ENCODE peak calls at places on chromosomes 5 and 9, in seven cellular contexts. Y is T-helper 1 cell; M is effector CD4-positive, alpha-beta T cell; X is HL-60; J is spleen; N is endodermal cell; Q is HCEC 1CT. F is an unnamed sample.

GRCh38 chr5:179763215-179763945 is 30.4 kb upstream of the LTC4S start:
- DNase-seq in X (peak), J (peak), M (peak), Q (peak), N (peak), Y (peak), F (peak)

GRCh38 chr9:117458066-117458465 is 43.2 kb upstream of the ASTN2 start:
- DNase-seq in Q (no peak), X (no peak), Y (no peak), N (no peak), J (no peak), M (no peak), F (no peak)

GRCh38 chr9:72006481-72006880 is 53.9 kb downstream of the C9orf57 start:
- DNase-seq in N (no peak), Q (peak), M (no peak), J (no peak), Y (no peak), X (no peak), F (no peak)

GRCh38 chr9:16321461-16322119 is 548.9 kb downstream of the BNC2 start:
- DNase-seq in Y (no peak), J (no peak), Q (peak), M (no peak), X (no peak), N (no peak), F (no peak)

GRCh38 chr5:67032921-67033664 is 163.5 kb downstream of the CD180 start:
- DNase-seq in J (no peak), X (no peak), Y (no peak), N (no peak), Q (peak), M (no peak), F (no peak)

GRCh38 chr5:16995372-16995771 is 59.3 kb upstream of the MYO10 start:
- DNase-seq in M (no peak), N (no peak), X (no peak), J (no peak), Q (no peak), Y (no peak), F (no peak)

GRCh38 chr5:137344723-137345322 is 154.3 kb downstream of the SPOCK1 start:
- DNase-seq in X (peak), Y (no peak), M (no peak), Q (peak), J (no peak), N (peak), F (no peak)

GRCh38 chr5:135160036-135160675 is 126.1 kb upstream of the PITX1 start:
- DNase-seq in J (no peak), Q (no peak), X (no peak), Y (no peak), N (no peak), M (no peak), F (no peak)

GRCh38 chr9:19757745-19758144 is 31.1 kb downstream of the SLC24A2 start:
- DNase-seq in Q (no peak), X (no peak), N (no peak), M (no peak), Y (no peak), J (no peak), F (no peak)

GRCh38 chr5:58933891-58934628 is 351.2 kb downstream of the RAB3C start:
- DNase-seq in N (no peak), X (no peak), M (peak), Y (peak), Q (no peak), J (no peak), F (no peak)

GRCh38 chr5:18394154-18394804 is 760.0 kb downstream of the TAF11L14 start:
- DNase-seq in Y (no peak), M (no peak), N (peak), X (peak), Q (peak), J (peak), F (peak)

GRCh38 chr5:69217154-69217731 is 17.4 kb upstream of the CDK7 start:
- DNase-seq in J (no peak), Y (peak), N (no peak), M (no peak), Q (no peak), X (no peak), F (no peak)

GRCh38 chr9:108768739-108769138 is 87.0 kb downstream of the ACTL7B start:
- DNase-seq in M (no peak), N (no peak), Q (no peak), J (no peak), X (no peak), Y (no peak), F (no peak)

GRCh38 chr9:69532359-69532758 is 139.8 kb downstream of the APBA1 start:
- DNase-seq in Y (no peak), N (no peak), M (no peak), X (no peak), J (no peak), Q (no peak), F (no peak)

GRCh38 chr9:117414906-117415583 is at the start of gene ASTN2:
- DNase-seq in J (no peak), X (no peak), Y (no peak), M (no peak), Q (no peak), N (peak), F (no peak)

GRCh38 chr9:26779072-26779471 is 113.5 kb downstream of the CAAP1 start:
- DNase-seq in J (no peak), M (no peak), N (no peak), Y (no peak), X (no peak), Q (no peak), F (no peak)

GRCh38 chr5:55771175-55771655 is 33.4 kb downstream of the DDX4 start:
- DNase-seq in J (no peak), M (no peak), N (no peak), Q (no peak), X (no peak), Y (no peak), F (no peak)

GRCh38 chr5:166004006-166004405 is 2287.4 kb upstream of the WWC1 start:
- DNase-seq in Q (no peak), X (no peak), Y (no peak), M (no peak), J (no peak), N (no peak), F (no peak)

GRCh38 chr5:21424907-21425306 is 1428.2 kb downstream of the CDH12 start:
- DNase-seq in X (no peak), M (no peak), Y (no peak), Q (no peak), J (no peak), N (no peak), F (no peak)

GRCh38 chr5:149240354-149240998 is 31.2 kb upstream of the AFAP1L1 start:
- DNase-seq in Y (peak), J (peak), N (no peak), Q (no peak), X (peak), M (peak), F (peak)

F was measured in memory B cell.